ENCODE peak calls at places on chromosomes 16 and 17, in ten cellular contexts. A, N, J, U, T, X, C, R, G and O are unnamed samples.

GRCh38 chr17:79902146-79902791 is 63.0 kb upstream of the CBX4 start:
- DNase-seq in A (no peak), N (no peak), J (no peak), U (no peak), T (peak), X (no peak), C (no peak), R (no peak), G (no peak), O (no peak)

GRCh38 chr17:28725166-28725659 is 820 bp downstream of the TLCD1 start:
- DNase-seq in A (no peak), N (no peak), J (no peak), U (no peak), T (peak), X (no peak), C (peak), R (no peak), G (peak), O (no peak)

GRCh38 chr17:19713901-19714361 is 2.5 kb downstream of the SLC47A2 start:
- DNase-seq in A (no peak), N (no peak), J (no peak), U (no peak), T (no peak), X (no peak), C (no peak), R (no peak), G (no peak), O (no peak)

GRCh38 chr16:2237552-2238395 is 1.5 kb downstream of the DNASE1L2 start:
- DNase-seq in A (no peak), N (no peak), J (no peak), U (no peak), T (no peak), X (no peak), C (no peak), R (no peak), G (no peak), O (no peak)

GRCh38 chr17:57898487-57899311 is 48.9 kb upstream of the MRPS23 start:
- DNase-seq in A (peak), N (no peak), J (peak), U (peak), T (no peak), X (no peak), C (no peak), R (no peak), G (peak), O (peak)

GRCh38 chr17:10754109-10754508 is 24.3 kb upstream of the TMEM220 start:
- DNase-seq in A (peak), N (no peak), J (no peak), U (no peak), T (peak), X (no peak), C (peak), R (no peak), G (peak), O (peak)

GRCh38 chr17:19766421-19767270 is 18.5 kb upstream of the ALDH3A1 start:
- DNase-seq in A (peak), N (no peak), J (peak), U (peak), T (no peak), X (peak), C (peak), R (no peak), G (peak), O (peak)

GRCh38 chr16:50821586-50821985 is 79.7 kb downstream of the CYLD start:
- DNase-seq in A (no peak), N (no peak), J (no peak), U (no peak), T (peak), X (no peak), C (peak), R (no peak), G (no peak), O (no peak)

GRCh38 chr16:87127766-87128147 is 189.4 kb downstream of the C16orf95 start:
- DNase-seq in A (no peak), N (no peak), J (no peak), U (no peak), T (no peak), X (no peak), C (no peak), R (no peak), G (no peak), O (no peak)

GRCh38 chr16:83013071-83013470 is 386.3 kb downstream of the CDH13 start:
- DNase-seq in A (no peak), N (no peak), J (no peak), U (no peak), T (no peak), X (no peak), C (no peak), R (no peak), G (no peak), O (no peak)

GRCh38 chr16:76963614-76964315 is 227.2 kb upstream of the MON1B start:
- DNase-seq in A (no peak), N (no peak), J (no peak), U (no peak), T (no peak), X (no peak), C (no peak), R (no peak), G (no peak), O (no peak)

GRCh38 chr17:5378566-5379207 is 40.8 kb downstream of the NUP88 start:
- DNase-seq in A (no peak), N (no peak), J (no peak), U (no peak), T (no peak), X (no peak), C (no peak), R (no peak), G (no peak), O (no peak)

GRCh38 chr17:17774009-17774881 is 62.5 kb downstream of the SREBF1 start:
- DNase-seq in A (peak), N (no peak), J (peak), U (no peak), T (peak), X (no peak), C (peak), R (no peak), G (peak), O (no peak)

GRCh38 chr17:72397223-72397667 is 276.4 kb downstream of the SOX9 start:
- DNase-seq in A (no peak), N (no peak), J (no peak), U (no peak), T (no peak), X (no peak), C (no peak), R (no peak), G (no peak), O (no peak)

GRCh38 chr16:73413469-73414190 is 365.7 kb upstream of the ZFHX3 start:
- DNase-seq in A (no peak), N (no peak), J (no peak), U (no peak), T (no peak), X (no peak), C (no peak), R (no peak), G (no peak), O (no peak)
- TF ChIP-seq CTCF in A (no peak), N (no peak), J (no peak), U (no peak), T (no peak), X (no peak), C (no peak), R (no peak), G (no peak), O (no peak)

DNA sequence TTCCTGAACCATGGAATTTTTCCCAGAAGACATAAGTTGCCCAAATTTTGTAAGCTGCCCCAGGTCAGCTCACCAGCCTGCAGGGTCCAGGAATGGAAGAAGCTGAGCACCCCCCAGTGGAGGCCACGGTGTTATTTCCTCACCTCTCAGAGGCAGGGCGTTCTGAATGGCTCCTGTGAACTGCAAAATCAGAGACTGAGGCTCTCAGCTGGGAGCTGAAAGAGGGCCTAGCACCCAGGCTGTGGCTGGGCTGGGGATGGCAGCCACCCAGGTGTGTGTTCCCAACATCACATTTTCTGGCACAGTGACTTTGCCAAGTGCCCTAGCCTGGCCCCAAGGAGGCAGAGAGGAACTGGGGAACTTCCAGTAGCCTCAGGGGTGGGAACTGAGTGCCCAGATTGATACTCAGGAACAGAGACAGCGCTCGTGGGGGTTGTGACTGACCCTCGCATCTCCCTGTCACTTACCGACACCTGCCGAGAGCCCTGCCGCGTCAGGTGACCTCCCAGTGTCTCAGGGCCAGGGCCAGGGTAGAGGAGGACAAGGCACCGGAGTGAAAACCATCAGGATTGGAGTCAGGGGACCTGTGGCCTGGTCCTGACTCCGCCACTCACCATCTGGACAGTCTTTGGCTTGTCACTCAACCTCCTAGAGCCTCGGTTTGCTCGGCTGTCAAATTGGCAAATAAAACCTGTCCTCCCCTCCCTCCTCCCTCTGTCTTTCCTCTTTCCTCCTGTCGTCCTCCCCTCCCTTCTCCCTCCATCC is 11.3 kb downstream of the CACNG4 start:
- DNase-seq in A (no peak), N (no peak), J (no peak), U (no peak), T (peak), X (no peak), C (no peak), R (no peak), G (no peak), O (no peak)
- TF ChIP-seq CTCF in A (no peak), N (peak), J (no peak), U (no peak), T (peak), X (no peak), C (peak), R (peak), G (peak), O (peak)

DNA sequence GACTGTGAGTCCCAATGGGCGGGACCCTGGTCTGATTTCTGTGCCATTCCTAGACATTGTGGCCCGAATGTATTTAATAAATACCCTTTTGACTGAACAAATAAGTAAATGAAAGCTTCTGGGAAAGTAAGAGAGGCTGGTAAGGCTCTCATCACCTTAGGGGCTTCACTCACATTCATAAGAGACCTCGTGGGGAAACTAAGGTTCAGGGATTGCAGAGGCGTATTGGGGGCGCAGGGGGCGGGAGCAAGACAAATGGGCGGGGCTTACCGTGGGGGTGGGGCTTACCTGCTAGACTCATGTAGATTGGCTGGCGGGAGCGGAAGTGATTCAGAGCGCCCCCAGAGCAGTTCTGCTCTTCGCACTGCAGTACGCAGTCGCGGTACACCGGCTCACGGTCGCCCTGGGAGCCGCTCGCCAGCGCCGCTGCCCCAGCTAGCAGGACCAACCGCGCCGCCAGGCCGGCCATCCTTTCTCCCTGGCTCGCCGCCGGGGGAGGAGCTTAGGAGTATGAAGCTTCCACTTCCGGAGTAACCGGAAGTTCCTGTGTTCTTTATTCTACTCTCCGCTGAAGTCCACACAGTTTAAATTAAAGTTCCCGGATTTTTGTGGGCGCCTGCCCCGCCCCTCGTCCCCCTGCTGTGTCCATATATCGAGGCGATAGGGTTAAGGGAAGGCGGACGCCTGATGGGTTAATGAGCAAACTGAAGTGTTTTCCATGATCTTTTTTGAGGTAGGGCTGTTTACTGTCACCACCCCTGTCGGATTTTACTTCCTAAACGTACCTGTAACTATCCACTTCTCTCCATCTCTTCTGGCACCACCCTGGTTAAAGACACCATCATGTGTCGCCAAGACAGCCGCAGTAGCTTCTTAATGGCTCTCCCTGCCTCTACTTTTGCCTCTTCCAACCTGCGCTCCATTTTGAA is at the start of gene PGAP3:
- DNase-seq in A (peak), N (peak), J (peak), U (peak), T (peak), X (peak), C (peak), R (peak), G (peak), O (peak)
- TF ChIP-seq CTCF in A (no peak), N (no peak), J (no peak), U (no peak), T (peak), X (no peak), C (no peak), R (no peak), G (no peak), O (no peak)

GRCh38 chr17:76432004-76432403 is 20.9 kb downstream of the UBE2O start:
- DNase-seq in A (no peak), N (no peak), J (no peak), U (no peak), T (no peak), X (no peak), C (no peak), R (no peak), G (no peak), O (no peak)
- TF ChIP-seq CTCF in A (no peak), N (peak), J (no peak), U (no peak), T (no peak), X (no peak), C (no peak), R (no peak), G (no peak), O (no peak)

GRCh38 chr16:53743149-53743566 is 39.2 kb downstream of the FTO start:
- DNase-seq in A (no peak), N (no peak), J (no peak), U (no peak), T (peak), X (no peak), C (peak), R (no peak), G (peak), O (no peak)

GRCh38 chr16:53745126-53745525 is 41.2 kb downstream of the FTO start:
- DNase-seq in A (peak), N (peak), J (peak), U (no peak), T (peak), X (no peak), C (peak), R (no peak), G (peak), O (no peak)

GRCh38 chr16:53741546-53741945 is 37.6 kb downstream of the FTO start:
- DNase-seq in A (no peak), N (no peak), J (no peak), U (no peak), T (peak), X (no peak), C (no peak), R (no peak), G (no peak), O (no peak)

GRCh38 chr16:53744449-53744848 is 40.5 kb downstream of the FTO start:
- DNase-seq in A (no peak), N (no peak), J (no peak), U (no peak), T (peak), X (no peak), C (no peak), R (no peak), G (no peak), O (no peak)

GRCh38 chr16:53745753-53746258 is 41.9 kb downstream of the FTO start:
- DNase-seq in A (no peak), N (no peak), J (no peak), U (no peak), T (peak), X (no peak), C (peak), R (no peak), G (peak), O (no peak)
- TF ChIP-seq CTCF in A (peak), N (no peak), J (no peak), U (no peak), T (peak), X (no peak), C (peak), R (peak), G (peak), O (no peak)

GRCh38 chr17:48549909-48550308 is 5.0 kb upstream of the HOXB2 start:
- DNase-seq in A (no peak), N (no peak), J (no peak), U (no peak), T (no peak), X (no peak), C (peak), R (no peak), G (no peak), O (no peak)

GRCh38 chr17:48551601-48552452 is 6.9 kb upstream of the HOXB2 start:
- DNase-seq in A (no peak), N (no peak), J (no peak), U (no peak), T (no peak), X (no peak), C (no peak), R (no peak), G (no peak), O (no peak)

GRCh38 chr17:48551206-48551597 is 6.3 kb upstream of the HOXB2 start:
- DNase-seq in A (no peak), N (no peak), J (no peak), U (no peak), T (no peak), X (no peak), C (no peak), R (no peak), G (no peak), O (no peak)

GRCh38 chr17:48548687-48549621 is 4.0 kb upstream of the HOXB2 start:
- DNase-seq in A (no peak), N (no peak), J (no peak), U (no peak), T (no peak), X (no peak), C (no peak), R (no peak), G (no peak), O (no peak)

GRCh38 chr17:48550313-48551205 is 5.7 kb upstream of the HOXB2 start:
- DNase-seq in A (no peak), N (no peak), J (no peak), U (no peak), T (no peak), X (no peak), C (no peak), R (no peak), G (no peak), O (no peak)
- TF ChIP-seq CTCF in A (no peak), N (peak), J (no peak), U (no peak), T (peak), X (no peak), C (no peak), R (peak), G (no peak), O (peak)

GRCh38 chr17:12850996-12851395 is 61.7 kb downstream of the ARHGAP44 start:
- DNase-seq in A (no peak), N (no peak), J (no peak), U (no peak), T (no peak), X (no peak), C (no peak), R (no peak), G (no peak), O (no peak)

GRCh38 chr17:12857592-12857991 is 68.3 kb downstream of the ARHGAP44 start:
- DNase-seq in A (no peak), N (no peak), J (no peak), U (no peak), T (no peak), X (no peak), C (no peak), R (no peak), G (no peak), O (no peak)

GRCh38 chr17:12856451-12856850 is 67.2 kb downstream of the ARHGAP44 start:
- DNase-seq in A (no peak), N (no peak), J (no peak), U (no peak), T (no peak), X (no peak), C (no peak), R (no peak), G (peak), O (no peak)

GRCh38 chr17:12851901-12852435 is 62.7 kb downstream of the ARHGAP44 start:
- DNase-seq in A (no peak), N (no peak), J (no peak), U (no peak), T (no peak), X (no peak), C (no peak), R (no peak), G (no peak), O (no peak)

DNA sequence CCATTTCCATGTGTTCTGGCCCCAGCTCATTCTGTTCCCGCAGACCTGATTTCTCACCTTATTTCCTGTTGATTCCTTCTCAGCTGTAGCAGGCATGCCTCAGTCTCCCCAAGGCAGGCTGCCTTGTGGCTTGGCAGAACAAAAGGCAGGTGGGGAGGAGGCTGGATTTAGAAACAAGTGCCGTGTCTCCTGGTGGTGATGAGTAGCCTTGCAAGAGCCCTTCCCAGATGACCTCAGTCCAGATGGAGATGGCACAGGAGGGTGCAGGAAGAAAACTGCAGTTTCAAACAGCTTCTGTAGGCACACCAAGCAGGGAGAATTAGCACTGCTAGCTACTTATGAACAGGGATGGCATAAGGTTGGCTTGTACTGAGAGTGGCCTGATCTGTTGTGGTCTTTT is 64.6 kb downstream of the ARHGAP44 start:
- DNase-seq in A (no peak), N (no peak), J (no peak), U (no peak), T (no peak), X (no peak), C (no peak), R (no peak), G (no peak), O (no peak)
- TF ChIP-seq CTCF in A (no peak), N (no peak), J (no peak), U (no peak), T (no peak), X (no peak), C (no peak), R (no peak), G (no peak), O (no peak)

DNA sequence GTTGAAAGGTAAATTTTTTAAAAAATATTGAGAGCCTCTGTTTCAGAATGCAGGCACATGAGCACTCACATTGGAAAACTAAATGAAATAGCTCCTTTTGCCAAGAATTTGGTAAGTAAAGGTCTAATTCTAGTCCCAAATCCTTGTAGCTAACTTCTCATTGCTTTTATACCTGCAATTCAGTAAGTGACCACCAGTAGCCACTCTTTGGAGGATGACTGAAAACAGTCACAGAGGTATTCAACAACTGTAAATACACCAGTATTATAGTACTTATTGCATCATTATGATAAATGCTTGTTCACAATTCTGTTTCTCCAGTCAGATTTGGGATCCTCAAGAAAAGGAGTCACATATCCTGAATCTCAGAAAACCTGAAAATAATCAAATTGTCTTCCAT is 562.4 kb upstream of the CDH11 start:
- DNase-seq in A (no peak), N (no peak), J (no peak), U (no peak), T (no peak), X (no peak), C (no peak), R (no peak), G (no peak), O (no peak)
- TF ChIP-seq CTCF in A (no peak), N (peak), J (no peak), U (no peak), T (no peak), X (no peak), C (peak), R (peak), G (peak), O (peak)

GRCh38 chr17:43576563-43577229 is 30.6 kb upstream of the ETV4 start:
- DNase-seq in A (peak), N (peak), J (peak), U (peak), T (peak), X (peak), C (peak), R (peak), G (peak), O (peak)
- TF ChIP-seq CTCF in A (peak), N (peak), J (peak), U (peak), T (peak), X (peak), C (peak), R (peak), G (peak), O (peak)

GRCh38 chr17:46074540-46074939 is 75.5 kb downstream of the STH start:
- DNase-seq in A (no peak), N (no peak), J (no peak), U (no peak), T (no peak), X (no peak), C (no peak), R (no peak), G (no peak), O (no peak)
- TF ChIP-seq CTCF in A (no peak), N (no peak), J (no peak), U (no peak), T (no peak), X (no peak), C (no peak), R (no peak), G (no peak), O (no peak)